ENCODE peak calls at places on chromosomes 2 and 18, in ten cellular contexts. C is left cardiac atrium, D is thoracic aorta, Q is stromal cell of bone marrow, R is AG04449, E is psoas muscle, A is brain pericyte, V is H4, B is fibroblast of pulmonary artery, M is MCF 10A. F is an unnamed sample.

GRCh38 chr2:1051075-1051474 is 100.4 kb downstream of the SNTG2 start:
- DNase-seq in R (no peak), E (no peak), D (no peak), V (peak; percentile 7), A (no peak), B (peak; percentile 30), M (no peak), Q (no peak), C (no peak), F (no peak)

GRCh38 chr2:180196419-180196977 is 189.4 kb upstream of the CWC22 start:
- DNase-seq in E (no peak), R (no peak), C (no peak), B (no peak), D (no peak), Q (no peak), V (no peak), A (no peak), M (no peak), F (no peak)

GRCh38 chr2:159712929-159713575 is 746 bp downstream of the MARCHF7 start:
- DNase-seq in B (peak; percentile 26), C (no peak), V (no peak), D (no peak), A (no peak), R (no peak), M (peak; percentile 28), E (no peak), Q (no peak), F (no peak)

GRCh38 chr2:6083131-6083530 is 390.9 kb downstream of the SOX11 start:
- DNase-seq in B (no peak), C (no peak), D (no peak), R (no peak), M (no peak), E (no peak), A (peak; percentile 78), Q (no peak), V (no peak), F (no peak)

GRCh38 chr18:63264871-63265270 is 54.7 kb downstream of the BCL2 start:
- DNase-seq in D (no peak), B (no peak), E (no peak), C (no peak), A (no peak), Q (no peak), R (no peak), V (no peak), M (no peak), F (no peak)

GRCh38 chr18:50006470-50007046 is 188.4 kb downstream of the MYO5B start:
- DNase-seq in E (no peak), Q (no peak), V (no peak), B (no peak), M (no peak), C (no peak), D (no peak), A (no peak), R (no peak), F (no peak)

GRCh38 chr18:23291456-23292205 is 156.3 kb downstream of the CABLES1 start:
- DNase-seq in V (no peak), B (peak; percentile 80), E (no peak), C (no peak), Q (peak; percentile 73), M (peak; percentile 69), R (no peak), A (no peak), D (no peak), F (peak; percentile 35)

GRCh38 chr2:38602136-38602731 is 494 bp downstream of the HNRNPLL start:
- DNase-seq in E (no peak), V (peak; percentile 13), A (no peak), B (no peak), C (peak; percentile 48), Q (no peak), M (peak; percentile 33), D (no peak), R (no peak), F (no peak)

GRCh38 chr2:38187416-38188127 is 111.6 kb upstream of the CYP1B1 start:
- DNase-seq in E (peak; percentile 72), C (peak; percentile 83), R (no peak), B (peak; percentile 96), M (peak; percentile 62), Q (peak; percentile 98), D (peak; percentile 45), V (peak; percentile 13), A (no peak), F (peak; percentile 81)

GRCh38 chr2:67286981-67287759 is 110.0 kb upstream of the ETAA1 start:
- DNase-seq in E (no peak), R (no peak), C (no peak), A (no peak), V (no peak), Q (no peak), M (no peak), B (no peak), D (no peak), F (no peak)

GRCh38 chr2:218202266-218202665 is 14.7 kb upstream of the ARPC2 start:
- DNase-seq in D (no peak), Q (no peak), A (no peak), C (no peak), E (no peak), M (peak; percentile 28), B (peak; percentile 52), R (no peak), V (no peak), F (no peak)

GRCh38 chr2:160266078-160266551 is 66.0 kb upstream of the ITGB6 start:
- DNase-seq in E (no peak), B (no peak), V (no peak), C (no peak), D (no peak), Q (no peak), R (no peak), M (no peak), A (no peak), F (no peak)

GRCh38 chr18:46035701-46036680 is 36.1 kb downstream of the PSTPIP2 start:
- DNase-seq in M (no peak), D (no peak), A (no peak), E (no peak), C (no peak), B (peak; percentile 69), V (peak; percentile 20), R (no peak), Q (peak; percentile 51), F (no peak)

GRCh38 chr2:239548491-239548890 is 147.7 kb upstream of the HDAC4 start:
- DNase-seq in B (no peak), C (no peak), E (no peak), M (peak; percentile 78), A (no peak), Q (no peak), V (no peak), D (no peak), R (no peak), F (no peak)

GRCh38 chr2:44705356-44705755 is 236.1 kb upstream of the SIX3 start:
- DNase-seq in E (no peak), R (no peak), Q (no peak), V (no peak), D (no peak), B (no peak), C (no peak), M (no peak), A (no peak), F (no peak)

GRCh38 chr2:202149155-202149762 is 76.2 kb downstream of the KIAA2012 start:
- DNase-seq in M (no peak), B (peak; percentile 74), C (peak; percentile 70), V (no peak), R (no peak), Q (peak; percentile 43), A (no peak), D (no peak), E (peak; percentile 42), F (no peak)

GRCh38 chr2:150735894-150736498 is 248.5 kb upstream of the RND3 start:
- DNase-seq in Q (no peak), E (no peak), R (no peak), A (no peak), M (no peak), B (no peak), D (no peak), C (no peak), V (no peak), F (no peak)

GRCh38 chr2:164711246-164712138 is 90.2 kb upstream of the GRB14 start:
- DNase-seq in V (no peak), B (no peak), A (no peak), R (no peak), M (no peak), D (no peak), Q (no peak), E (no peak), C (no peak), F (no peak)

GRCh38 chr2:47190188-47190818 is 35.2 kb upstream of the STPG4 start:
- DNase-seq in A (peak; percentile 66), V (no peak), R (no peak), C (no peak), M (no peak), B (peak; percentile 42), Q (peak; percentile 58), E (no peak), D (no peak), F (no peak)